ENCODE peak calls at places on chromosomes 3 and 15, in ten cellular contexts. One of them, this sample, is unnamed.

GRCh38 chr3:81713018-81713417 is 48.4 kb downstream of the GBE1 start:
- DNase-seq in uterus: no peak
- DNase-seq in sigmoid colon: no peak
- DNase-seq in stomach: no peak
- DNase-seq in testis: no peak
- DNase-seq in heart left ventricle: no peak
- DNase-seq in GM12891: no peak
- DNase-seq in lower leg skin: no peak
- DNase-seq in esophagus muscularis mucosa: no peak
- DNase-seq in transverse colon: no peak
- DNase-seq in this sample: no peak

GRCh38 chr3:23831517-23832394 is 26.0 kb downstream of the UBE2E1 start:
- DNase-seq in heart left ventricle: no peak
- DNase-seq in esophagus muscularis mucosa: no peak
- DNase-seq in sigmoid colon: no peak
- DNase-seq in testis: no peak
- DNase-seq in transverse colon: no peak
- DNase-seq in stomach: no peak
- DNase-seq in uterus: no peak
- DNase-seq in lower leg skin: no peak
- DNase-seq in GM12891: no peak
- DNase-seq in this sample: no peak

GRCh38 chr15:74312445-74313007 is 54.9 kb downstream of the CYP11A1 start:
- DNase-seq in stomach: no peak
- DNase-seq in sigmoid colon: no peak
- DNase-seq in lower leg skin: no peak
- DNase-seq in GM12891: no peak
- DNase-seq in uterus: no peak
- DNase-seq in esophagus muscularis mucosa: no peak
- DNase-seq in transverse colon: no peak
- DNase-seq in heart left ventricle: no peak
- DNase-seq in testis: no peak
- DNase-seq in this sample: no peak

GRCh38 chr3:165256554-165256953 is 60.4 kb upstream of the SLITRK3 start:
- DNase-seq in esophagus muscularis mucosa: no peak
- DNase-seq in GM12891: no peak
- DNase-seq in heart left ventricle: no peak
- DNase-seq in transverse colon: no peak
- DNase-seq in testis: no peak
- DNase-seq in stomach: no peak
- DNase-seq in sigmoid colon: no peak
- DNase-seq in lower leg skin: no peak
- DNase-seq in uterus: no peak
- DNase-seq in this sample: no peak

GRCh38 chr3:78717042-78717441 is 1050.8 kb downstream of the ROBO1 start:
- DNase-seq in transverse colon: no peak
- DNase-seq in esophagus muscularis mucosa: no peak
- DNase-seq in lower leg skin: no peak
- DNase-seq in testis: no peak
- DNase-seq in sigmoid colon: no peak
- DNase-seq in stomach: no peak
- DNase-seq in GM12891: no peak
- DNase-seq in heart left ventricle: no peak
- DNase-seq in uterus: no peak
- DNase-seq in this sample: no peak

GRCh38 chr15:60788514-60789091 is 309.7 kb upstream of the ICE2 start:
- DNase-seq in sigmoid colon: no peak
- DNase-seq in uterus: no peak
- DNase-seq in esophagus muscularis mucosa: no peak
- DNase-seq in GM12891: no peak
- DNase-seq in heart left ventricle: no peak
- DNase-seq in testis: no peak
- DNase-seq in stomach: no peak
- DNase-seq in lower leg skin: peak; percentile 43
- DNase-seq in transverse colon: no peak
- DNase-seq in this sample: no peak

GRCh38 chr3:133570139-133570936 is 3.1 kb upstream of the CDV3 start:
- DNase-seq in sigmoid colon: no peak
- DNase-seq in stomach: peak; percentile 34
- DNase-seq in heart left ventricle: no peak
- DNase-seq in testis: peak; percentile 10
- DNase-seq in GM12891: no peak
- DNase-seq in transverse colon: no peak
- DNase-seq in esophagus muscularis mucosa: no peak
- DNase-seq in uterus: no peak
- DNase-seq in lower leg skin: no peak
- DNase-seq in this sample: no peak

GRCh38 chr3:98961161-98962155 is 60.0 kb upstream of the DCBLD2 start:
- DNase-seq in heart left ventricle: no peak
- DNase-seq in transverse colon: no peak
- DNase-seq in lower leg skin: no peak
- DNase-seq in esophagus muscularis mucosa: no peak
- DNase-seq in sigmoid colon: no peak
- DNase-seq in GM12891: no peak
- DNase-seq in stomach: no peak
- DNase-seq in testis: no peak
- DNase-seq in uterus: no peak
- DNase-seq in this sample: no peak

GRCh38 chr3:25090869-25091453 is 337.1 kb upstream of the RARB start:
- DNase-seq in sigmoid colon: no peak
- DNase-seq in stomach: no peak
- DNase-seq in heart left ventricle: no peak
- DNase-seq in GM12891: no peak
- DNase-seq in lower leg skin: no peak
- DNase-seq in transverse colon: no peak
- DNase-seq in uterus: no peak
- DNase-seq in testis: no peak
- DNase-seq in esophagus muscularis mucosa: no peak
- DNase-seq in this sample: no peak

GRCh38 chr15:93929375-93930094 is 301.8 kb upstream of the MCTP2 start:
- DNase-seq in testis: peak; percentile 47
- DNase-seq in esophagus muscularis mucosa: no peak
- DNase-seq in GM12891: no peak
- DNase-seq in heart left ventricle: no peak
- DNase-seq in lower leg skin: peak; percentile 65
- DNase-seq in uterus: peak; percentile 75
- DNase-seq in stomach: no peak
- DNase-seq in sigmoid colon: peak; percentile 89
- DNase-seq in transverse colon: peak; percentile 14
- DNase-seq in this sample: peak; percentile 10

GRCh38 chr3:197022405-197023231 is 7.0 kb downstream of the MELTF start:
- DNase-seq in heart left ventricle: peak; percentile 51
- DNase-seq in uterus: no peak
- DNase-seq in transverse colon: no peak
- DNase-seq in testis: peak; percentile 10
- DNase-seq in sigmoid colon: peak; percentile 32
- DNase-seq in lower leg skin: no peak
- DNase-seq in esophagus muscularis mucosa: no peak
- DNase-seq in GM12891: peak; percentile 34
- DNase-seq in stomach: no peak
- DNase-seq in this sample: no peak

GRCh38 chr3:146160233-146160963 is 586 bp downstream of the PLOD2 start:
- DNase-seq in stomach: peak; percentile 66
- DNase-seq in lower leg skin: peak; percentile 57
- DNase-seq in sigmoid colon: peak; percentile 90
- DNase-seq in transverse colon: peak; percentile 66
- DNase-seq in testis: peak; percentile 77
- DNase-seq in GM12891: no peak
- DNase-seq in heart left ventricle: no peak
- DNase-seq in uterus: peak; percentile 81
- DNase-seq in esophagus muscularis mucosa: peak; percentile 93
- DNase-seq in this sample: peak; percentile 58
- TF ChIP-seq POLR2A in stomach: no peak
- TF ChIP-seq POLR2A in lower leg skin: no peak
- TF ChIP-seq POLR2A in sigmoid colon: no peak
- TF ChIP-seq POLR2A in transverse colon: peak; percentile 21
- TF ChIP-seq POLR2A in testis: no peak
- TF ChIP-seq POLR2A in GM12891: no peak
- TF ChIP-seq POLR2A in heart left ventricle: no peak
- TF ChIP-seq POLR2A in uterus: peak; percentile 3
- TF ChIP-seq POLR2A in esophagus muscularis mucosa: no peak
- TF ChIP-seq POLR2A in this sample: no peak

DNA sequence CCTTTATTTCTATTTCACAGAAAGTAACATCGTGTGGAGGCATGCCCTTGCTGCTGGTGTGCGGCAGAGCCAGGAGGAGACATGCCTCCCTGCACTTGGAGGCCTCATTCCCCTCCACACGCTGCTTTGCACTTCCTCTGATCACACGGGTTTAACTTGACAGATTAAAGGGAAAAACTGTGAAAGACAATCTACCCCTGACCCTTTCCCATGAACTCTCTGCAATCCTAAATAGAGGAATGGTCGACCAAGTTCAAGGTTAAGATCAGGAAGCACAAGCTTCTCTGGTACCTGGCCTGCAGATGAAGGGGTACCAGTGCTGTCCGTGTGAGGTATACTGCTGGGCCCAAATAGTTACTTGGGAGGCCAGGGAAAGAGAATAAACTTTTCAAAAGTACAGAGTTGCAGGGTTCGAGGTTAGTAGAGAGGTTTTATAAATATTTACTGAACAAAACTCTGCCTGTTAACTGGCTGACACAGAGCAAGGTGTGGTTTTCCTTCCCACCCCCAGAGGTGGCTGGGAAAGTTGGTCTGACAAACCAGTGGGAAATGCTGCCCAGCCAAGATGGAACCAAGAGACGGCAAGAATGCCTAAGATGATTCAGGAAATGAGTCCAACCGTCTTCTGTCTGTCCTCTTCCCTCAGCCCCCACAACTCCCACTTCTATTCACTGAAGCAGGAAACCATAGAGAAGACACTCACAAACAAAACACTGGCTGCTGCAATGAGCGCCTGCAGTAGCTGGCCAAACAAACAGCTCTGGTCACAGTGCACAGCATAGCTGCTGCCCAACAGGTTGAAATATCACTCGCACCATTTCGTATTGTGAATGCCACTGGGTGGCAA is 79.6 kb downstream of the IGF2BP2 start:
- DNase-seq in heart left ventricle: no peak
- DNase-seq in sigmoid colon: no peak
- DNase-seq in transverse colon: no peak
- DNase-seq in uterus: no peak
- DNase-seq in stomach: no peak
- DNase-seq in lower leg skin: no peak
- DNase-seq in esophagus muscularis mucosa: no peak
- DNase-seq in GM12891: peak; percentile 18
- DNase-seq in testis: no peak
- DNase-seq in this sample: peak; percentile 51
- TF ChIP-seq POLR2A in heart left ventricle: no peak
- TF ChIP-seq POLR2A in sigmoid colon: no peak
- TF ChIP-seq POLR2A in transverse colon: no peak
- TF ChIP-seq POLR2A in uterus: no peak
- TF ChIP-seq POLR2A in stomach: no peak
- TF ChIP-seq POLR2A in lower leg skin: no peak
- TF ChIP-seq POLR2A in esophagus muscularis mucosa: no peak
- TF ChIP-seq POLR2A in GM12891: no peak
- TF ChIP-seq POLR2A in testis: no peak
- TF ChIP-seq POLR2A in this sample: no peak

DNA sequence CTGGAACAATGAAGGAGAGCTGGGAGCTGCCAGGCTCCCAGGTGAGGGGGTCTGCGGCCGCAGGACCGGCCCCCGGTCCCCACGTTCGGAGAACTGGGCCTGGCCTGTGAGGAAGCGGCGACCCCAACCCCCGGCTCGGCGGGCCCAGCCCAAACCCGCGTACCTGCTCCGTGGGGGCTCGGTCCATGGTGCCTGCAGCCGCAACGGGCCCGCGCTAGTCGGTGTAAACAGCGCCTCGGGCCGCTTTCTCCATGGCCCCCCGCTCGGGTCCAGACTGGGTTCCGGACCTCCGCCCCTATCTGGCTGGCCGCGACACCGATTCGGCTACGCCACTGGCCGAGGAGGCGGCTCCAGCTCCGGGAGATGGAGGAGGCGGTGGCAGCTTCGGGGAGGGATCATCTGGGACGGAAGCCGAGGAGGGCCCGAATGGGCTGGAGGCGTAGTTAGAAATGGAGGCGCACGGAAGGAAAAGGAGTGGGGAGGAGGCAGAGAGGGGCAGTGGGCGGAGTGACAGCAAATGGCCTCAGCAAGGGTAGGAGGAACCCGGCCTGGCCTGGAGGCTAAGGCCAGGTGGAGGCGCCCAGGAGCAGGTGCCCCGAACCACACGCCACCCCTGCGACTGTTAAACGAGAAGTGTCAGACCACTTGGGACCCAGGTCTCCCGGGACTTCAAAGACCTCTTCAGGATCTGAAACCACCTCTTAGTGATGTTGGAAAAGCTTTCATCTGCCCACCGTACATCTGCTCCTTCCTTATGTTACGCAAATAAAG is at the start of gene SECISBP2L:
- DNase-seq in GM12891: peak; percentile 82
- DNase-seq in lower leg skin: peak; percentile 94
- DNase-seq in heart left ventricle: peak; percentile 95
- DNase-seq in testis: peak; percentile 96
- DNase-seq in stomach: peak; percentile 94
- DNase-seq in transverse colon: peak; percentile 95
- DNase-seq in esophagus muscularis mucosa: peak; percentile 97
- DNase-seq in sigmoid colon: peak; percentile 96
- DNase-seq in uterus: peak; percentile 92
- DNase-seq in this sample: peak; percentile 62
- TF ChIP-seq POLR2A in GM12891: peak; percentile 61
- TF ChIP-seq POLR2A in lower leg skin: no peak
- TF ChIP-seq POLR2A in heart left ventricle: no peak
- TF ChIP-seq POLR2A in testis: no peak
- TF ChIP-seq POLR2A in stomach: peak; percentile 57
- TF ChIP-seq POLR2A in transverse colon: peak; percentile 92
- TF ChIP-seq POLR2A in esophagus muscularis mucosa: peak; percentile 47
- TF ChIP-seq POLR2A in sigmoid colon: peak; percentile 89
- TF ChIP-seq POLR2A in uterus: peak; percentile 79
- TF ChIP-seq POLR2A in this sample: peak; percentile 85

GRCh38 chr15:90022345-90022744 is 21.2 kb downstream of the ZNF710 start:
- DNase-seq in sigmoid colon: peak; percentile 42
- DNase-seq in heart left ventricle: no peak
- DNase-seq in GM12891: no peak
- DNase-seq in esophagus muscularis mucosa: no peak
- DNase-seq in transverse colon: peak; percentile 3
- DNase-seq in stomach: no peak
- DNase-seq in lower leg skin: no peak
- DNase-seq in uterus: no peak
- DNase-seq in testis: no peak
- DNase-seq in this sample: no peak

GRCh38 chr15:90018216-90018831 is 17.2 kb downstream of the ZNF710 start:
- DNase-seq in GM12891: no peak
- DNase-seq in transverse colon: peak; percentile 27
- DNase-seq in uterus: no peak
- DNase-seq in stomach: no peak
- DNase-seq in heart left ventricle: no peak
- DNase-seq in sigmoid colon: peak; percentile 41
- DNase-seq in lower leg skin: no peak
- DNase-seq in esophagus muscularis mucosa: no peak
- DNase-seq in testis: no peak
- DNase-seq in this sample: no peak

GRCh38 chr15:90019611-90020010 is 18.5 kb downstream of the ZNF710 start:
- DNase-seq in esophagus muscularis mucosa: no peak
- DNase-seq in testis: no peak
- DNase-seq in stomach: no peak
- DNase-seq in GM12891: no peak
- DNase-seq in sigmoid colon: peak; percentile 43
- DNase-seq in lower leg skin: no peak
- DNase-seq in transverse colon: peak; percentile 7
- DNase-seq in heart left ventricle: no peak
- DNase-seq in uterus: no peak
- DNase-seq in this sample: no peak

GRCh38 chr15:90021108-90021507 is 20.0 kb downstream of the ZNF710 start:
- DNase-seq in GM12891: no peak
- DNase-seq in testis: no peak
- DNase-seq in stomach: no peak
- DNase-seq in uterus: no peak
- DNase-seq in transverse colon: peak; percentile 17
- DNase-seq in esophagus muscularis mucosa: no peak
- DNase-seq in sigmoid colon: peak; percentile 57
- DNase-seq in lower leg skin: no peak
- DNase-seq in heart left ventricle: no peak
- DNase-seq in this sample: no peak

GRCh38 chr15:90020041-90020735 is 19.1 kb downstream of the ZNF710 start:
- DNase-seq in lower leg skin: no peak
- DNase-seq in sigmoid colon: peak; percentile 66
- DNase-seq in heart left ventricle: peak; percentile 59
- DNase-seq in transverse colon: peak; percentile 30
- DNase-seq in testis: no peak
- DNase-seq in esophagus muscularis mucosa: no peak
- DNase-seq in stomach: no peak
- DNase-seq in uterus: no peak
- DNase-seq in GM12891: no peak
- DNase-seq in this sample: no peak
- TF ChIP-seq POLR2A in lower leg skin: no peak
- TF ChIP-seq POLR2A in sigmoid colon: no peak
- TF ChIP-seq POLR2A in heart left ventricle: no peak
- TF ChIP-seq POLR2A in transverse colon: no peak
- TF ChIP-seq POLR2A in testis: no peak
- TF ChIP-seq POLR2A in esophagus muscularis mucosa: no peak
- TF ChIP-seq POLR2A in stomach: no peak
- TF ChIP-seq POLR2A in uterus: no peak
- TF ChIP-seq POLR2A in GM12891: no peak
- TF ChIP-seq POLR2A in this sample: no peak

This sample was measured in H54.